ENCODE peak calls at places on chromosomes 12 and 14, in nine cellular contexts. M is fibroblast of mammary gland; G is SHP77; W is aorta; S is GM23248; N is WTC11; E is AG09309; V is activated T-cell treated with anti-CD3 and anti-CD28 coated beads, Interleukin-2, amount 50 U/mL, for 4 hours; X is stimulated activated CD8-positive, alpha-beta memory T cell treated with anti-CD3 and anti-CD28 coated beads, Interleukin-2, amount 100 ng/mL, for 48 hours. B is an unnamed sample.

GRCh38 chr14:32372154-32372553 is 43.1 kb downstream of the AKAP6 start:
- DNase-seq in G (no peak), X (no peak), N (no peak), S (peak), M (peak), V (no peak), E (peak), W (no peak), B (peak)

GRCh38 chr14:91228112-91229004 is 16.1 kb downstream of the GPR68 start:
- DNase-seq in N (peak), G (no peak), S (peak), M (peak), X (peak), E (peak), V (peak), W (no peak), B (peak)

GRCh38 chr14:66403183-66403582 is 83.0 kb upstream of the CCDC196 start:
- DNase-seq in G (peak), E (no peak), V (no peak), X (no peak), S (peak), N (no peak), W (no peak), M (peak), B (peak)

GRCh38 chr12:123032736-123033391 is 52.4 kb downstream of the ARL6IP4 start:
- DNase-seq in X (no peak), N (no peak), E (no peak), G (no peak), S (no peak), W (no peak), V (no peak), M (no peak), B (no peak)

GRCh38 chr14:101108579-101109346 is 205.2 kb upstream of the RTL1 start:
- DNase-seq in N (no peak), G (no peak), W (no peak), M (no peak), S (no peak), V (no peak), X (no peak), E (no peak), B (no peak)

GRCh38 chr12:3398196-3398789 is 92.7 kb upstream of the PRMT8 start:
- DNase-seq in V (no peak), N (no peak), E (no peak), W (no peak), X (no peak), S (no peak), G (no peak), M (no peak), B (no peak)

GRCh38 chr14:104819361-104819771 is 18.5 kb downstream of the ZBTB42 start:
- DNase-seq in V (no peak), W (peak), M (no peak), N (peak), G (no peak), X (no peak), S (no peak), E (no peak), B (no peak)

GRCh38 chr12:95182868-95183415 is 34.3 kb downstream of the FGD6 start:
- DNase-seq in N (no peak), S (peak), G (no peak), E (peak), M (peak), W (no peak), X (no peak), V (no peak), B (peak)

GRCh38 chr12:94553130-94553519 is 93.5 kb upstream of the CEP83 start:
- DNase-seq in V (no peak), M (peak), E (peak), X (no peak), N (no peak), S (peak), W (no peak), G (no peak), B (peak)

B was measured in ELR.